ENCODE peak calls at places on chromosome 9, in six cellular contexts. One of them, this sample, is unnamed.

GRCh38 chr9:18245911-18246310 is 228.0 kb upstream of the ADAMTSL1 start:
- DNase-seq in activated CD4-positive, alpha-beta T cell treated with anti-CD3 and anti-CD28 coated beads for 24 hours: no peak
- DNase-seq in stimulated activated CD4-positive, alpha-beta T cell treated with anti-CD3 and anti-CD28 coated beads, Interleukin-2, amount 100 ng/mL, for 48 hours: no peak
- DNase-seq in EL: peak
- DNase-seq in fibroblast of gingiva: peak
- DNase-seq in transverse colon: no peak
- DNase-seq in this sample: no peak

GRCh38 chr9:135961811-135962695 is 880 bp upstream of the UBAC1 start:
- DNase-seq in activated CD4-positive, alpha-beta T cell treated with anti-CD3 and anti-CD28 coated beads for 24 hours: no peak
- DNase-seq in stimulated activated CD4-positive, alpha-beta T cell treated with anti-CD3 and anti-CD28 coated beads, Interleukin-2, amount 100 ng/mL, for 48 hours: no peak
- DNase-seq in EL: no peak
- DNase-seq in fibroblast of gingiva: no peak
- DNase-seq in transverse colon: no peak
- DNase-seq in this sample: no peak

GRCh38 chr9:125522328-125522725 is 184.7 kb downstream of the MAPKAP1 start:
- DNase-seq in activated CD4-positive, alpha-beta T cell treated with anti-CD3 and anti-CD28 coated beads for 24 hours: no peak
- DNase-seq in stimulated activated CD4-positive, alpha-beta T cell treated with anti-CD3 and anti-CD28 coated beads, Interleukin-2, amount 100 ng/mL, for 48 hours: no peak
- DNase-seq in EL: peak
- DNase-seq in fibroblast of gingiva: peak
- DNase-seq in transverse colon: peak
- DNase-seq in this sample: no peak

GRCh38 chr9:95757026-95757425 is 118.5 kb upstream of the ERCC6L2 start:
- DNase-seq in activated CD4-positive, alpha-beta T cell treated with anti-CD3 and anti-CD28 coated beads for 24 hours: no peak
- DNase-seq in stimulated activated CD4-positive, alpha-beta T cell treated with anti-CD3 and anti-CD28 coated beads, Interleukin-2, amount 100 ng/mL, for 48 hours: no peak
- DNase-seq in EL: peak
- DNase-seq in fibroblast of gingiva: peak
- DNase-seq in transverse colon: no peak
- DNase-seq in this sample: no peak

GRCh38 chr9:7316967-7317366 is 482.6 kb downstream of the DMAC1 start:
- DNase-seq in activated CD4-positive, alpha-beta T cell treated with anti-CD3 and anti-CD28 coated beads for 24 hours: no peak
- DNase-seq in stimulated activated CD4-positive, alpha-beta T cell treated with anti-CD3 and anti-CD28 coated beads, Interleukin-2, amount 100 ng/mL, for 48 hours: no peak
- DNase-seq in EL: no peak
- DNase-seq in fibroblast of gingiva: no peak
- DNase-seq in transverse colon: no peak
- DNase-seq in this sample: no peak

GRCh38 chr9:98775831-98776441 is 20.4 kb downstream of the ANKS6 start:
- DNase-seq in activated CD4-positive, alpha-beta T cell treated with anti-CD3 and anti-CD28 coated beads for 24 hours: no peak
- DNase-seq in stimulated activated CD4-positive, alpha-beta T cell treated with anti-CD3 and anti-CD28 coated beads, Interleukin-2, amount 100 ng/mL, for 48 hours: peak
- DNase-seq in EL: peak
- DNase-seq in fibroblast of gingiva: peak
- DNase-seq in transverse colon: no peak
- DNase-seq in this sample: peak

GRCh38 chr9:21331676-21332402 is 3.4 kb downstream of the KLHL9 start:
- DNase-seq in activated CD4-positive, alpha-beta T cell treated with anti-CD3 and anti-CD28 coated beads for 24 hours: no peak
- DNase-seq in stimulated activated CD4-positive, alpha-beta T cell treated with anti-CD3 and anti-CD28 coated beads, Interleukin-2, amount 100 ng/mL, for 48 hours: no peak
- DNase-seq in EL: peak
- DNase-seq in fibroblast of gingiva: no peak
- DNase-seq in transverse colon: no peak
- DNase-seq in this sample: no peak

GRCh38 chr9:134150557-134151214 is 13.7 kb downstream of the RNU6ATAC start:
- DNase-seq in activated CD4-positive, alpha-beta T cell treated with anti-CD3 and anti-CD28 coated beads for 24 hours: no peak
- DNase-seq in stimulated activated CD4-positive, alpha-beta T cell treated with anti-CD3 and anti-CD28 coated beads, Interleukin-2, amount 100 ng/mL, for 48 hours: no peak
- DNase-seq in EL: no peak
- DNase-seq in fibroblast of gingiva: no peak
- DNase-seq in transverse colon: no peak
- DNase-seq in this sample: no peak

GRCh38 chr9:134413890-134414731 is 87.9 kb downstream of the RXRA start:
- DNase-seq in activated CD4-positive, alpha-beta T cell treated with anti-CD3 and anti-CD28 coated beads for 24 hours: no peak
- DNase-seq in stimulated activated CD4-positive, alpha-beta T cell treated with anti-CD3 and anti-CD28 coated beads, Interleukin-2, amount 100 ng/mL, for 48 hours: no peak
- DNase-seq in EL: peak
- DNase-seq in fibroblast of gingiva: peak
- DNase-seq in transverse colon: peak
- DNase-seq in this sample: no peak

GRCh38 chr9:38339087-38339486 is 53.4 kb upstream of the ALDH1B1 start:
- DNase-seq in activated CD4-positive, alpha-beta T cell treated with anti-CD3 and anti-CD28 coated beads for 24 hours: no peak
- DNase-seq in stimulated activated CD4-positive, alpha-beta T cell treated with anti-CD3 and anti-CD28 coated beads, Interleukin-2, amount 100 ng/mL, for 48 hours: no peak
- DNase-seq in EL: peak
- DNase-seq in fibroblast of gingiva: peak
- DNase-seq in transverse colon: no peak
- DNase-seq in this sample: no peak

GRCh38 chr9:27572566-27572917 is 739 bp downstream of the C9orf72 start:
- DNase-seq in activated CD4-positive, alpha-beta T cell treated with anti-CD3 and anti-CD28 coated beads for 24 hours: no peak
- DNase-seq in stimulated activated CD4-positive, alpha-beta T cell treated with anti-CD3 and anti-CD28 coated beads, Interleukin-2, amount 100 ng/mL, for 48 hours: no peak
- DNase-seq in EL: peak
- DNase-seq in fibroblast of gingiva: peak
- DNase-seq in transverse colon: peak
- DNase-seq in this sample: no peak

GRCh38 chr9:115254217-115254616 is 136.3 kb upstream of the TNC start:
- DNase-seq in activated CD4-positive, alpha-beta T cell treated with anti-CD3 and anti-CD28 coated beads for 24 hours: no peak
- DNase-seq in stimulated activated CD4-positive, alpha-beta T cell treated with anti-CD3 and anti-CD28 coated beads, Interleukin-2, amount 100 ng/mL, for 48 hours: no peak
- DNase-seq in EL: no peak
- DNase-seq in fibroblast of gingiva: no peak
- DNase-seq in transverse colon: no peak
- DNase-seq in this sample: no peak

GRCh38 chr9:116327702-116328440 is 174.3 kb downstream of the PAPPA start:
- DNase-seq in activated CD4-positive, alpha-beta T cell treated with anti-CD3 and anti-CD28 coated beads for 24 hours: no peak
- DNase-seq in stimulated activated CD4-positive, alpha-beta T cell treated with anti-CD3 and anti-CD28 coated beads, Interleukin-2, amount 100 ng/mL, for 48 hours: no peak
- DNase-seq in EL: peak
- DNase-seq in fibroblast of gingiva: peak
- DNase-seq in transverse colon: no peak
- DNase-seq in this sample: no peak

GRCh38 chr9:131845286-131846011 is 105.6 kb upstream of the RAPGEF1 start:
- DNase-seq in activated CD4-positive, alpha-beta T cell treated with anti-CD3 and anti-CD28 coated beads for 24 hours: no peak
- DNase-seq in stimulated activated CD4-positive, alpha-beta T cell treated with anti-CD3 and anti-CD28 coated beads, Interleukin-2, amount 100 ng/mL, for 48 hours: no peak
- DNase-seq in EL: no peak
- DNase-seq in fibroblast of gingiva: no peak
- DNase-seq in transverse colon: no peak
- DNase-seq in this sample: no peak

GRCh38 chr9:69175488-69175872 is 1.4 kb downstream of the TJP2 start:
- DNase-seq in activated CD4-positive, alpha-beta T cell treated with anti-CD3 and anti-CD28 coated beads for 24 hours: no peak
- DNase-seq in stimulated activated CD4-positive, alpha-beta T cell treated with anti-CD3 and anti-CD28 coated beads, Interleukin-2, amount 100 ng/mL, for 48 hours: no peak
- DNase-seq in EL: no peak
- DNase-seq in fibroblast of gingiva: peak
- DNase-seq in transverse colon: no peak
- DNase-seq in this sample: peak